ENCODE peak calls at places on chromosomes 6 and 20, in six cellular contexts. One of them, this sample, is unnamed.

GRCh38 chr6:10363911-10364310 is 51.0 kb downstream of the TFAP2A start:
- ATAC-seq in K562: no peak
- ATAC-seq in HCT116: no peak
- ATAC-seq in Panc1: no peak
- ATAC-seq in GM12878: no peak
- ATAC-seq in upper lobe of left lung: no peak
- ATAC-seq in this sample: no peak

GRCh38 chr20:34583524-34583923 is 25.0 kb downstream of the MAP1LC3A start:
- ATAC-seq in upper lobe of left lung: no peak
- ATAC-seq in K562: no peak
- ATAC-seq in GM12878: no peak
- ATAC-seq in Panc1: no peak
- ATAC-seq in HCT116: no peak
- ATAC-seq in this sample: no peak

GRCh38 chr6:155340464-155341129 is 26.3 kb upstream of the TFB1M start:
- ATAC-seq in Panc1: no peak
- ATAC-seq in K562: peak; percentile 34
- ATAC-seq in upper lobe of left lung: peak; percentile 21
- ATAC-seq in GM12878: peak; percentile 64
- ATAC-seq in HCT116: peak; percentile 70
- ATAC-seq in this sample: no peak

GRCh38 chr6:143014764-143015163 is 45.9 kb upstream of the AIG1 start:
- ATAC-seq in upper lobe of left lung: no peak
- ATAC-seq in HCT116: no peak
- ATAC-seq in GM12878: peak; percentile 78
- ATAC-seq in K562: no peak
- ATAC-seq in Panc1: no peak
- ATAC-seq in this sample: no peak

GRCh38 chr20:50439539-50440453 is 70.4 kb upstream of the PTPN1 start:
- ATAC-seq in Panc1: peak; percentile 1
- ATAC-seq in upper lobe of left lung: no peak
- ATAC-seq in GM12878: no peak
- ATAC-seq in HCT116: peak; percentile 33
- ATAC-seq in K562: no peak
- ATAC-seq in this sample: no peak

GRCh38 chr6:44478591-44479254 is 91.2 kb downstream of the CDC5L start:
- ATAC-seq in HCT116: no peak
- ATAC-seq in upper lobe of left lung: no peak
- ATAC-seq in Panc1: no peak
- ATAC-seq in K562: no peak
- ATAC-seq in GM12878: no peak
- ATAC-seq in this sample: no peak

GRCh38 chr6:110233769-110234374 is 53.6 kb downstream of the CDC40 start:
- ATAC-seq in GM12878: peak; percentile 98
- ATAC-seq in upper lobe of left lung: no peak
- ATAC-seq in Panc1: peak; percentile 34
- ATAC-seq in HCT116: no peak
- ATAC-seq in K562: no peak
- ATAC-seq in this sample: no peak

GRCh38 chr6:33704215-33704817 is 7.2 kb downstream of the UQCC2 start:
- ATAC-seq in upper lobe of left lung: no peak
- ATAC-seq in K562: no peak
- ATAC-seq in GM12878: no peak
- ATAC-seq in Panc1: no peak
- ATAC-seq in HCT116: no peak
- ATAC-seq in this sample: no peak

GRCh38 chr6:107753778-107754177 is 70.3 kb downstream of the SCML4 start:
- ATAC-seq in Panc1: no peak
- ATAC-seq in HCT116: no peak
- ATAC-seq in GM12878: no peak
- ATAC-seq in upper lobe of left lung: no peak
- ATAC-seq in K562: no peak
- ATAC-seq in this sample: no peak

GRCh38 chr20:10511166-10511506 is 76.0 kb downstream of the SLX4IP start:
- ATAC-seq in K562: peak; percentile 12
- ATAC-seq in GM12878: peak; percentile 24
- ATAC-seq in upper lobe of left lung: peak; percentile 19
- ATAC-seq in HCT116: peak; percentile 54
- ATAC-seq in Panc1: peak; percentile 69
- ATAC-seq in this sample: peak; percentile 18

GRCh38 chr6:87673237-87673636 is 28.8 kb downstream of the AKIRIN2 start:
- ATAC-seq in upper lobe of left lung: no peak
- ATAC-seq in K562: no peak
- ATAC-seq in HCT116: no peak
- ATAC-seq in Panc1: no peak
- ATAC-seq in GM12878: no peak
- ATAC-seq in this sample: no peak

GRCh38 chr20:47365023-47365764 is 8.7 kb upstream of the ZMYND8 start:
- ATAC-seq in Panc1: no peak
- ATAC-seq in GM12878: no peak
- ATAC-seq in upper lobe of left lung: no peak
- ATAC-seq in HCT116: no peak
- ATAC-seq in K562: peak; percentile 55
- ATAC-seq in this sample: no peak

GRCh38 chr6:125002090-125002741 is 40.0 kb downstream of the RNF217 start:
- ATAC-seq in K562: peak; percentile 32
- ATAC-seq in upper lobe of left lung: peak; percentile 19
- ATAC-seq in Panc1: peak; percentile 75
- ATAC-seq in HCT116: no peak
- ATAC-seq in GM12878: no peak
- ATAC-seq in this sample: no peak

GRCh38 chr6:166052837-166053236 is 114.8 kb downstream of the TBXT start:
- ATAC-seq in K562: no peak
- ATAC-seq in Panc1: no peak
- ATAC-seq in HCT116: no peak
- ATAC-seq in upper lobe of left lung: no peak
- ATAC-seq in GM12878: no peak
- ATAC-seq in this sample: no peak

GRCh38 chr6:12990162-12990561 is 273.6 kb downstream of the PHACTR1 start:
- ATAC-seq in Panc1: no peak
- ATAC-seq in upper lobe of left lung: no peak
- ATAC-seq in HCT116: no peak
- ATAC-seq in GM12878: no peak
- ATAC-seq in K562: no peak
- ATAC-seq in this sample: no peak

GRCh38 chr6:3384346-3385143 is 72.3 kb downstream of the SLC22A23 start:
- ATAC-seq in K562: no peak
- ATAC-seq in HCT116: no peak
- ATAC-seq in Panc1: no peak
- ATAC-seq in GM12878: peak; percentile 2
- ATAC-seq in upper lobe of left lung: no peak
- ATAC-seq in this sample: no peak

GRCh38 chr6:13404115-13404891 is 76.0 kb upstream of the TBC1D7 start:
- ATAC-seq in GM12878: no peak
- ATAC-seq in upper lobe of left lung: peak; percentile 71
- ATAC-seq in K562: no peak
- ATAC-seq in HCT116: no peak
- ATAC-seq in Panc1: no peak
- ATAC-seq in this sample: peak; percentile 19

GRCh38 chr20:19411811-19412210 is 199.4 kb downstream of the SLC24A3 start:
- ATAC-seq in Panc1: no peak
- ATAC-seq in GM12878: no peak
- ATAC-seq in upper lobe of left lung: no peak
- ATAC-seq in K562: no peak
- ATAC-seq in HCT116: no peak
- ATAC-seq in this sample: no peak

GRCh38 chr6:135334169-135334568 is 153.1 kb downstream of the MYB start:
- ATAC-seq in K562: peak; percentile 55
- ATAC-seq in HCT116: no peak
- ATAC-seq in GM12878: no peak
- ATAC-seq in Panc1: no peak
- ATAC-seq in upper lobe of left lung: peak; percentile 42
- ATAC-seq in this sample: no peak

GRCh38 chr20:62914436-62914835 is 11.9 kb downstream of the DIDO1 start:
- ATAC-seq in upper lobe of left lung: no peak
- ATAC-seq in Panc1: no peak
- ATAC-seq in K562: no peak
- ATAC-seq in GM12878: no peak
- ATAC-seq in HCT116: no peak
- ATAC-seq in this sample: no peak

GRCh38 chr20:14219801-14220461 is 117.5 kb downstream of the FLRT3 start:
- ATAC-seq in K562: no peak
- ATAC-seq in HCT116: peak; percentile 85
- ATAC-seq in upper lobe of left lung: no peak
- ATAC-seq in GM12878: no peak
- ATAC-seq in Panc1: no peak
- ATAC-seq in this sample: no peak

GRCh38 chr6:142846459-142846831 is 98.5 kb downstream of the HIVEP2 start:
- ATAC-seq in GM12878: peak; percentile 4
- ATAC-seq in Panc1: no peak
- ATAC-seq in HCT116: peak; percentile 19
- ATAC-seq in upper lobe of left lung: peak; percentile 36
- ATAC-seq in K562: no peak
- ATAC-seq in this sample: peak; percentile 39

GRCh38 chr6:4781967-4782537 is 5.8 kb downstream of the CDYL start:
- ATAC-seq in K562: no peak
- ATAC-seq in upper lobe of left lung: no peak
- ATAC-seq in Panc1: no peak
- ATAC-seq in GM12878: peak; percentile 26
- ATAC-seq in HCT116: no peak
- ATAC-seq in this sample: no peak

GRCh38 chr6:34587325-34587724 is 31.2 kb upstream of the SPDEF start:
- ATAC-seq in Panc1: no peak
- ATAC-seq in GM12878: no peak
- ATAC-seq in HCT116: no peak
- ATAC-seq in upper lobe of left lung: no peak
- ATAC-seq in K562: no peak
- ATAC-seq in this sample: no peak

GRCh38 chr20:10622657-10623418 is 51.0 kb downstream of the JAG1 start:
- ATAC-seq in upper lobe of left lung: peak; percentile 92
- ATAC-seq in K562: no peak
- ATAC-seq in GM12878: peak; percentile 17
- ATAC-seq in HCT116: no peak
- ATAC-seq in Panc1: no peak
- ATAC-seq in this sample: peak; percentile 84

GRCh38 chr6:161255518-161255917 is 18.3 kb downstream of the AGPAT4 start:
- ATAC-seq in Panc1: no peak
- ATAC-seq in K562: peak; percentile 77
- ATAC-seq in HCT116: no peak
- ATAC-seq in GM12878: no peak
- ATAC-seq in upper lobe of left lung: no peak
- ATAC-seq in this sample: no peak

GRCh38 chr6:125537090-125537489 is 212.3 kb upstream of the HEY2 start:
- ATAC-seq in K562: no peak
- ATAC-seq in GM12878: no peak
- ATAC-seq in HCT116: no peak
- ATAC-seq in upper lobe of left lung: no peak
- ATAC-seq in Panc1: no peak
- ATAC-seq in this sample: peak; percentile 12

GRCh38 chr6:4302524-4302923 is 167.1 kb upstream of the ECI2 start:
- ATAC-seq in Panc1: no peak
- ATAC-seq in HCT116: no peak
- ATAC-seq in K562: no peak
- ATAC-seq in GM12878: no peak
- ATAC-seq in upper lobe of left lung: no peak
- ATAC-seq in this sample: no peak

GRCh38 chr6:38750968-38751615 is 36.0 kb downstream of the DNAH8 start:
- ATAC-seq in upper lobe of left lung: no peak
- ATAC-seq in Panc1: no peak
- ATAC-seq in HCT116: no peak
- ATAC-seq in K562: no peak
- ATAC-seq in GM12878: no peak
- ATAC-seq in this sample: no peak

GRCh38 chr6:111997078-111997862 is 56.6 kb upstream of the CCN6 start:
- ATAC-seq in upper lobe of left lung: peak; percentile 96
- ATAC-seq in Panc1: peak; percentile 95
- ATAC-seq in HCT116: peak; percentile 98
- ATAC-seq in GM12878: peak; percentile 85
- ATAC-seq in K562: peak; percentile 98
- ATAC-seq in this sample: peak; percentile 79
- H3K4me3 ChIP-seq in upper lobe of left lung: no peak overlapping the region
- H3K4me3 ChIP-seq in Panc1: no peak overlapping the region
- H3K4me3 ChIP-seq in HCT116: no peak overlapping the region
- H3K4me3 ChIP-seq in GM12878: no peak overlapping the region
- H3K4me3 ChIP-seq in K562: no peak overlapping the region
- H3K4me3 ChIP-seq in this sample: no peak overlapping the region

DNA sequence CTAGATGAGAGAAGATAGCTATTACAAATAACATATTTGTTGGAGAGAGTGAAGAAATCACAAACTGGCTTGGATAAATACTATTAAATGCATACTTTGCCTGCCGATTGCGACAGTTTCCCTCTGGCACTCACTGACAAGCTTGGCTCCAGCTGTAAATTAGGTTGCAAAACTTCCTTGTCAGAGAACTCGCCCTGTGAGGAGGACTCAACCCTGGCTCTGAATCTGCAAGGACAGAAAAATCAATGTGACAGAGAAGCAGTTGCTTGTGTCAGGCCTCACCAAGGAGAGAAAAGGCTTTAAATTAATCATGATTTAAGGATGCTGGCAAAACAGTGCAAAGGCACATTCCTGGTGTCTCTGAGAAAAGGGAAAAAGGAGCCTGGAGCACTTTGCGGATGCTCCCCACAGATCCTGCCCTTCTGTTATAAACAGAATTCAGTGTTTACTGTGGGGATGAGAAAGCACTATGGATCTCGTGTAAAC is 423.6 kb upstream of the MARCKS start:
- ATAC-seq in Panc1: no peak
- ATAC-seq in HCT116: no peak
- ATAC-seq in upper lobe of left lung: peak; percentile 92
- ATAC-seq in GM12878: no peak
- ATAC-seq in K562: no peak
- ATAC-seq in this sample: peak; percentile 90
- TF ChIP-seq POLR2AphosphoS5 in Panc1: no peak
- TF ChIP-seq POLR2AphosphoS5 in HCT116: no peak
- TF ChIP-seq POLR2AphosphoS5 in upper lobe of left lung: peak; percentile 48
- TF ChIP-seq POLR2AphosphoS5 in GM12878: no peak
- TF ChIP-seq POLR2AphosphoS5 in K562: no peak
- TF ChIP-seq POLR2AphosphoS5 in this sample: peak; percentile 69

GRCh38 chr6:42103753-42104094 is 38.7 kb downstream of the C6orf132 start:
- ATAC-seq in Panc1: no peak
- ATAC-seq in HCT116: no peak
- ATAC-seq in K562: no peak
- ATAC-seq in GM12878: no peak
- ATAC-seq in upper lobe of left lung: no peak
- ATAC-seq in this sample: no peak
- H3K27ac ChIP-seq in Panc1: no peak overlapping the region
- H3K27ac ChIP-seq in HCT116: no peak overlapping the region
- H3K27ac ChIP-seq in K562: peak overlapping the region; percentile 74
- H3K27ac ChIP-seq in GM12878: no peak overlapping the region
- H3K27ac ChIP-seq in upper lobe of left lung: peak overlapping the region; percentile 21
- H3K27ac ChIP-seq in this sample: no peak overlapping the region

GRCh38 chr20:61558726-61559125 is 306.7 kb downstream of the CDH4 start:
- ATAC-seq in upper lobe of left lung: no peak
- ATAC-seq in GM12878: no peak
- ATAC-seq in K562: no peak
- ATAC-seq in HCT116: no peak
- ATAC-seq in Panc1: no peak
- ATAC-seq in this sample: no peak
- H3K4me3 ChIP-seq in upper lobe of left lung: no peak overlapping the region
- H3K4me3 ChIP-seq in GM12878: no peak overlapping the region
- H3K4me3 ChIP-seq in K562: no peak overlapping the region
- H3K4me3 ChIP-seq in HCT116: no peak overlapping the region
- H3K4me3 ChIP-seq in Panc1: no peak overlapping the region
- H3K4me3 ChIP-seq in this sample: no peak overlapping the region